ENCODE peak calls at places on chromosome 17, in six cellular contexts. One of them, this sample, is unnamed.

GRCh38 chr17:76497979-76498885 is 3.0 kb downstream of the RHBDF2 start:
- DNase-seq in adrenal gland: peak; percentile 93
- DNase-seq in ELR: peak; percentile 96
- DNase-seq in activated T-helper 9 cell treated with anti-CD3 and anti-CD28 coated beads, Interleukin-2, amount 50 U/mL, for 16 hours: no peak
- DNase-seq in NCI-H774: peak; percentile 52
- DNase-seq in HEK293T: peak; percentile 43
- DNase-seq in this sample: no peak

GRCh38 chr17:15123593-15124590 is 141.2 kb downstream of the PMP22 start:
- DNase-seq in adrenal gland: no peak
- DNase-seq in ELR: peak; percentile 91
- DNase-seq in activated T-helper 9 cell treated with anti-CD3 and anti-CD28 coated beads, Interleukin-2, amount 50 U/mL, for 16 hours: no peak
- DNase-seq in NCI-H774: no peak
- DNase-seq in HEK293T: no peak
- DNase-seq in this sample: no peak

GRCh38 chr17:46811978-46812583 is 6.4 kb downstream of the WNT3 start:
- DNase-seq in adrenal gland: peak; percentile 42
- DNase-seq in ELR: peak; percentile 51
- DNase-seq in activated T-helper 9 cell treated with anti-CD3 and anti-CD28 coated beads, Interleukin-2, amount 50 U/mL, for 16 hours: no peak
- DNase-seq in NCI-H774: no peak
- DNase-seq in HEK293T: no peak
- DNase-seq in this sample: no peak

GRCh38 chr17:76716146-76716833 is 5.5 kb upstream of the MXRA7 start:
- DNase-seq in adrenal gland: peak; percentile 65
- DNase-seq in ELR: peak; percentile 99
- DNase-seq in activated T-helper 9 cell treated with anti-CD3 and anti-CD28 coated beads, Interleukin-2, amount 50 U/mL, for 16 hours: peak; percentile 34
- DNase-seq in NCI-H774: no peak
- DNase-seq in HEK293T: no peak
- DNase-seq in this sample: peak; percentile 95

GRCh38 chr17:78605429-78605828 is 28.2 kb upstream of the DNAH17 start:
- DNase-seq in adrenal gland: no peak
- DNase-seq in ELR: no peak
- DNase-seq in activated T-helper 9 cell treated with anti-CD3 and anti-CD28 coated beads, Interleukin-2, amount 50 U/mL, for 16 hours: no peak
- DNase-seq in NCI-H774: peak; percentile 54
- DNase-seq in HEK293T: no peak
- DNase-seq in this sample: no peak

GRCh38 chr17:75566456-75567233 is 21.0 kb upstream of the MYO15B start:
- DNase-seq in adrenal gland: no peak
- DNase-seq in ELR: no peak
- DNase-seq in activated T-helper 9 cell treated with anti-CD3 and anti-CD28 coated beads, Interleukin-2, amount 50 U/mL, for 16 hours: no peak
- DNase-seq in NCI-H774: no peak
- DNase-seq in HEK293T: no peak
- DNase-seq in this sample: no peak

GRCh38 chr17:34654276-34654675 is 74.9 kb downstream of the TMEM132E start:
- DNase-seq in adrenal gland: no peak
- DNase-seq in ELR: no peak
- DNase-seq in activated T-helper 9 cell treated with anti-CD3 and anti-CD28 coated beads, Interleukin-2, amount 50 U/mL, for 16 hours: no peak
- DNase-seq in NCI-H774: no peak
- DNase-seq in HEK293T: no peak
- DNase-seq in this sample: no peak

GRCh38 chr17:53217311-53217710 is 605.4 kb upstream of the KIF2B start:
- DNase-seq in adrenal gland: no peak
- DNase-seq in ELR: peak; percentile 86
- DNase-seq in activated T-helper 9 cell treated with anti-CD3 and anti-CD28 coated beads, Interleukin-2, amount 50 U/mL, for 16 hours: no peak
- DNase-seq in NCI-H774: no peak
- DNase-seq in HEK293T: no peak
- DNase-seq in this sample: no peak

GRCh38 chr17:43905985-43906852 is 1.1 kb downstream of the MPP2 start:
- DNase-seq in adrenal gland: no peak
- DNase-seq in ELR: peak; percentile 75
- DNase-seq in activated T-helper 9 cell treated with anti-CD3 and anti-CD28 coated beads, Interleukin-2, amount 50 U/mL, for 16 hours: no peak
- DNase-seq in NCI-H774: peak; percentile 34
- DNase-seq in HEK293T: peak; percentile 69
- DNase-seq in this sample: no peak

GRCh38 chr17:47857551-47858410 is 6.8 kb upstream of the SP6 start:
- DNase-seq in adrenal gland: no peak
- DNase-seq in ELR: no peak
- DNase-seq in activated T-helper 9 cell treated with anti-CD3 and anti-CD28 coated beads, Interleukin-2, amount 50 U/mL, for 16 hours: no peak
- DNase-seq in NCI-H774: no peak
- DNase-seq in HEK293T: no peak
- DNase-seq in this sample: no peak